ENCODE peak calls at places on chromosome 5, in seven cellular contexts. G, W, D, N, Z, E and V are unnamed samples.

GRCh38 chr5:96377167-96377566 is 55.9 kb downstream of the PCSK1 start:
- DNase-seq in G (no peak), W (no peak), D (no peak), N (no peak), Z (no peak), E (no peak), V (no peak)

GRCh38 chr5:50767588-50767987 is 101.2 kb downstream of the PARP8 start:
- DNase-seq in G (no peak), W (no peak), D (no peak), N (no peak), Z (no peak), E (peak; percentile 35), V (no peak)

GRCh38 chr5:102718819-102719218 is 36.3 kb upstream of the PAM start:
- DNase-seq in G (no peak), W (no peak), D (no peak), N (no peak), Z (no peak), E (peak; percentile 14), V (no peak)

GRCh38 chr5:64807505-64807904 is 38.8 kb downstream of the CWC27 start:
- DNase-seq in G (no peak), W (no peak), D (no peak), N (no peak), Z (no peak), E (peak; percentile 65), V (no peak)

GRCh38 chr5:128053291-128053954 is 30.1 kb upstream of the SLC12A2 start:
- DNase-seq in G (no peak), W (no peak), D (peak; percentile 1), N (no peak), Z (no peak), E (no peak), V (no peak)

GRCh38 chr5:122896598-122897282 is 51.3 kb downstream of the SNX24 start:
- DNase-seq in G (no peak), W (no peak), D (peak; percentile 16), N (no peak), Z (no peak), E (peak; percentile 18), V (no peak)

GRCh38 chr5:127010362-127010761 is 20.0 kb downstream of the MARCHF3 start:
- DNase-seq in G (no peak), W (no peak), D (no peak), N (no peak), Z (no peak), E (peak; percentile 47), V (no peak)

GRCh38 chr5:1444361-1445189 is 665 bp downstream of the SLC6A3 start:
- DNase-seq in G (peak; percentile 62), W (no peak), D (no peak), N (no peak), Z (no peak), E (no peak), V (peak; percentile 82)

GRCh38 chr5:57538341-57538955 is 55.8 kb upstream of the ACTBL2 start:
- DNase-seq in G (no peak), W (no peak), D (no peak), N (no peak), Z (no peak), E (peak; percentile 77), V (no peak)

GRCh38 chr5:154118832-154119442 is 71.6 kb upstream of the GALNT10 start:
- DNase-seq in G (peak; percentile 49), W (no peak), D (no peak), N (no peak), Z (no peak), E (peak; percentile 33), V (no peak)

GRCh38 chr5:33195431-33196128 is 245.2 kb upstream of the TARS1 start:
- DNase-seq in G (no peak), W (no peak), D (no peak), N (no peak), Z (no peak), E (peak; percentile 75), V (no peak)

GRCh38 chr5:157327771-157328170 is 61.8 kb downstream of the CYFIP2 start:
- DNase-seq in G (no peak), W (no peak), D (no peak), N (no peak), Z (no peak), E (no peak), V (no peak)

GRCh38 chr5:112594060-112594850 is 143.4 kb upstream of the APC start:
- DNase-seq in G (no peak), W (no peak), D (no peak), N (no peak), Z (no peak), E (peak; percentile 3), V (no peak)

GRCh38 chr5:161332343-161332742 is 214.2 kb downstream of the GABRB2 start:
- DNase-seq in G (no peak), W (no peak), D (no peak), N (no peak), Z (no peak), E (no peak), V (no peak)

GRCh38 chr5:79464695-79465332 is 49.1 kb downstream of the HOMER1 start:
- DNase-seq in G (no peak), W (no peak), D (peak; percentile 51), N (peak; percentile 37), Z (no peak), E (peak; percentile 9), V (no peak)

GRCh38 chr5:32531885-32532520 is 53.4 kb upstream of the SUB1 start:
- DNase-seq in G (peak; percentile 84), W (peak; percentile 22), D (no peak), N (no peak), Z (no peak), E (peak; percentile 32), V (peak; percentile 38)

GRCh38 chr5:59093329-59093728 is 510.5 kb downstream of the RAB3C start:
- DNase-seq in G (no peak), W (no peak), D (peak; percentile 17), N (no peak), Z (no peak), E (no peak), V (no peak)

DNA sequence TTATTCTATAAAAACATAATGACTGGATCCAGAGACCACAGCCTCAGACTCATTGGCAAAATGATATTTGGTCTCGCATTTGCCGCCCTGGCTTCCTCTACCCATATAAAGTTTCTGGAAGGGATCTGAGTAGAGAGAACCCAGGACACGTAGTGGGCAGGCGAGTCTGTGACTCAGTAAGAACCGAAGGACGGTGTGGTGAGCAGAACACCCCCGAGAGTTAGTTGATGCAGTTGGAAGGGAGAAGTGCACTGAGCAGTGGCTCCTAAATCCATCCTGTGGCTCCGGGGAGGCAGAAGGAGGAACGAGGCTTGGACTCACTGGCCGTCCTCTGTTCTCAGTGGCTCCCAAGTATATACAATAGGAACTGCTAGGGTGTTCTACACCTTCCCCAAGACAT is 11.5 kb downstream of the SPRY4 start:
- DNase-seq in G (no peak), W (no peak), D (no peak), N (no peak), Z (no peak), E (no peak), V (no peak)
- H3K4me3 ChIP-seq in G (no peak overlapping the region), W (no peak overlapping the region), D (no peak overlapping the region), N (no peak overlapping the region), Z (no peak overlapping the region), E (no peak overlapping the region), V (no peak overlapping the region)

GRCh38 chr5:54175-54730 is 37.7 kb upstream of the PLEKHG4B start:
- DNase-seq in G (no peak), W (no peak), D (no peak), N (no peak), Z (no peak), E (no peak), V (peak; percentile 50)
- H3K4me3 ChIP-seq in G (peak overlapping the region; percentile 73), W (peak overlapping the region; percentile 61), D (no peak overlapping the region), N (no peak overlapping the region), Z (peak overlapping the region; percentile 31), E (peak overlapping the region; percentile 55), V (peak overlapping the region; percentile 72)

DNA sequence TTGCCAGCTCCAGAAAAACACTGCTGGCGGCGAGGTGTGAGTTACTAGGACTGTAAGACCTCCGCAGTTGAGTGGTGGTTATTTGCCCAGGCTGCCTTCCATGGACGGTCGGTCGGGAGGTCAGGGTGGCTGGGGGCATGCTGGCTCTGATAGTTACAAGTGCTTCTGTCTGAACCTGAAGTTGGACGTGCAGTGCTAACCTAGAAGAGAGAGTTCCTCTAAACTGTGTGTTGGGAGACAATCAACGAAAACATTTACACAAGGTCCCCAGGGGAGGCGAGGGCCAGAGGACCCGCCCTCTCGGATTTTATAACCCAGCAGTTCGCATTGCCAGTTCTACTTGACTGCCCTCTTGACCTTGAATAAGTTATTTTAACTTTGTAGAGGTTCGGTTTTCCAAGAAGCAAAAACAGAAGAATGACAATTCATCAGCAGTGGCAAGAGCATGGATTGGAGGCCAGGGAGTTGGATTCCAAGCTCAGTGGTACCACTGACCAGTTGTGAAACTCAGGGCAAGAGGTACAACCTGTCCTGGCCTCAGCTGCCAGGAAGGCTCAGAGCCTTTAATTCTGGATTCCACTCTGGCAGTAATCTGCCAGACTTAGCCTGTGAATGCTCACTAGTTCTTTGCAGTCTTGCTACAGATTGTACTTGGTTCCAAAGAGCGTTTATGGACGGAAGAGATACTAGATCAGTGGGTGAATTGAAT is 28.7 kb upstream of the PDE8B start:
- DNase-seq in G (no peak), W (no peak), D (no peak), N (no peak), Z (no peak), E (no peak), V (no peak)
- H3K4me3 ChIP-seq in G (no peak overlapping the region), W (no peak overlapping the region), D (no peak overlapping the region), N (no peak overlapping the region), Z (no peak overlapping the region), E (no peak overlapping the region), V (no peak overlapping the region)

GRCh38 chr5:75046366-75047142 is 5.8 kb downstream of the GCNT4 start:
- DNase-seq in G (no peak), W (no peak), D (no peak), N (no peak), Z (no peak), E (no peak), V (no peak)
- H3K4me3 ChIP-seq in G (no peak overlapping the region), W (no peak overlapping the region), D (no peak overlapping the region), N (no peak overlapping the region), Z (no peak overlapping the region), E (no peak overlapping the region), V (no peak overlapping the region)

GRCh38 chr5:138054863-138055558 is 22.1 kb upstream of the FAM13B start:
- DNase-seq in G (peak; percentile 62), W (no peak), D (no peak), N (peak; percentile 43), Z (no peak), E (peak; percentile 18), V (peak; percentile 71)
- H3K4me3 ChIP-seq in G (no peak overlapping the region), W (no peak overlapping the region), D (no peak overlapping the region), N (no peak overlapping the region), Z (no peak overlapping the region), E (no peak overlapping the region), V (no peak overlapping the region)

GRCh38 chr5:68251386-68251785 is 35.8 kb downstream of the PIK3R1 start:
- DNase-seq in G (peak; percentile 65), W (no peak), D (peak; percentile 18), N (no peak), Z (no peak), E (peak; percentile 40), V (peak; percentile 36)
- H3K4me3 ChIP-seq in G (no peak overlapping the region), W (no peak overlapping the region), D (no peak overlapping the region), N (no peak overlapping the region), Z (no peak overlapping the region), E (no peak overlapping the region), V (no peak overlapping the region)

GRCh38 chr5:139667730-139668063 is 19.5 kb downstream of the CXXC5 start:
- DNase-seq in G (no peak), W (no peak), D (no peak), N (no peak), Z (no peak), E (peak; percentile 55), V (no peak)
- H3K4me3 ChIP-seq in G (no peak overlapping the region), W (peak overlapping the region; percentile 49), D (no peak overlapping the region), N (peak overlapping the region; percentile 39), Z (peak overlapping the region; percentile 37), E (peak overlapping the region; percentile 45), V (no peak overlapping the region)

GRCh38 chr5:139389701-139390638 is at the start of gene MZB1:
- DNase-seq in G (peak; percentile 47), W (peak; percentile 77), D (peak; percentile 71), N (no peak), Z (no peak), E (no peak), V (no peak)
- H3K4me3 ChIP-seq in G (no peak within 1 kb of the TSS), W (peak within 1 kb of the TSS; percentile 45), D (peak within 1 kb of the TSS; percentile 21), N (no peak within 1 kb of the TSS), Z (peak within 1 kb of the TSS; percentile 43), E (no peak within 1 kb of the TSS), V (no peak within 1 kb of the TSS)